ENCODE peak calls at places on chromosomes 11 and 22, in ten cellular contexts. One of them, this sample, is unnamed.
A peak's percentile ranks its signal among the peaks of the same experiment; 100 is the strongest.

GRCh38 chr11:45285931-45286632 is at the start of gene SYT13:
- DNase-seq in IMR-90: no peak
- DNase-seq in breast epithelium: no peak
- DNase-seq in sigmoid colon: no peak
- DNase-seq in A549: peak; percentile 30
- DNase-seq in body of pancreas: peak; percentile 75
- DNase-seq in Peyer's patch: peak; percentile 89
- DNase-seq in heart left ventricle: peak; percentile 71
- DNase-seq in gastrocnemius medialis: no peak
- DNase-seq in upper lobe of left lung: peak; percentile 29
- DNase-seq in this sample: no peak

GRCh38 chr11:106988151-106988806 is 30.0 kb downstream of the GUCY1A2 start:
- DNase-seq in IMR-90: peak; percentile 1
- DNase-seq in gastrocnemius medialis: no peak
- DNase-seq in upper lobe of left lung: no peak
- DNase-seq in sigmoid colon: no peak
- DNase-seq in body of pancreas: peak; percentile 5
- DNase-seq in Peyer's patch: no peak
- DNase-seq in heart left ventricle: no peak
- DNase-seq in A549: no peak
- DNase-seq in breast epithelium: no peak
- DNase-seq in this sample: no peak

GRCh38 chr11:134950692-134951304 is 538.8 kb upstream of the B3GAT1 start:
- DNase-seq in heart left ventricle: no peak
- DNase-seq in upper lobe of left lung: no peak
- DNase-seq in Peyer's patch: no peak
- DNase-seq in gastrocnemius medialis: no peak
- DNase-seq in A549: no peak
- DNase-seq in IMR-90: peak; percentile 75
- DNase-seq in sigmoid colon: no peak
- DNase-seq in body of pancreas: no peak
- DNase-seq in breast epithelium: no peak
- DNase-seq in this sample: no peak

GRCh38 chr11:108199446-108200321 is 22.8 kb downstream of the NPAT start:
- DNase-seq in sigmoid colon: no peak
- DNase-seq in IMR-90: peak; percentile 68
- DNase-seq in Peyer's patch: no peak
- DNase-seq in upper lobe of left lung: peak; percentile 65
- DNase-seq in heart left ventricle: no peak
- DNase-seq in body of pancreas: no peak
- DNase-seq in breast epithelium: no peak
- DNase-seq in A549: no peak
- DNase-seq in gastrocnemius medialis: no peak
- DNase-seq in this sample: no peak

GRCh38 chr11:109424893-109425292 is 2.9 kb downstream of the C11orf87 start:
- DNase-seq in sigmoid colon: no peak
- DNase-seq in gastrocnemius medialis: no peak
- DNase-seq in IMR-90: no peak
- DNase-seq in heart left ventricle: no peak
- DNase-seq in upper lobe of left lung: no peak
- DNase-seq in body of pancreas: peak; percentile 62
- DNase-seq in Peyer's patch: no peak
- DNase-seq in A549: no peak
- DNase-seq in breast epithelium: no peak
- DNase-seq in this sample: no peak

GRCh38 chr11:46348986-46349401 is 1.7 kb downstream of the DGKZ start:
- DNase-seq in breast epithelium: no peak
- DNase-seq in IMR-90: no peak
- DNase-seq in A549: no peak
- DNase-seq in upper lobe of left lung: no peak
- DNase-seq in body of pancreas: no peak
- DNase-seq in heart left ventricle: no peak
- DNase-seq in sigmoid colon: no peak
- DNase-seq in gastrocnemius medialis: no peak
- DNase-seq in Peyer's patch: no peak
- DNase-seq in this sample: no peak

GRCh38 chr11:90250970-90251369 is 28.1 kb upstream of the CHORDC1 start:
- DNase-seq in IMR-90: no peak
- DNase-seq in A549: no peak
- DNase-seq in Peyer's patch: no peak
- DNase-seq in heart left ventricle: no peak
- DNase-seq in breast epithelium: no peak
- DNase-seq in sigmoid colon: no peak
- DNase-seq in body of pancreas: no peak
- DNase-seq in upper lobe of left lung: no peak
- DNase-seq in gastrocnemius medialis: no peak
- DNase-seq in this sample: no peak

GRCh38 chr11:35418847-35419712 is at the start of gene SLC1A2:
- DNase-seq in upper lobe of left lung: no peak
- DNase-seq in sigmoid colon: no peak
- DNase-seq in A549: peak; percentile 20
- DNase-seq in heart left ventricle: peak; percentile 66
- DNase-seq in IMR-90: peak; percentile 19
- DNase-seq in Peyer's patch: no peak
- DNase-seq in body of pancreas: peak; percentile 29
- DNase-seq in gastrocnemius medialis: no peak
- DNase-seq in breast epithelium: no peak
- DNase-seq in this sample: no peak

GRCh38 chr11:67117667-67118058 is 1.4 kb upstream of the KDM2A start:
- DNase-seq in heart left ventricle: peak; percentile 69
- DNase-seq in IMR-90: no peak
- DNase-seq in upper lobe of left lung: peak; percentile 34
- DNase-seq in gastrocnemius medialis: peak; percentile 23
- DNase-seq in body of pancreas: peak; percentile 7
- DNase-seq in A549: no peak
- DNase-seq in breast epithelium: no peak
- DNase-seq in sigmoid colon: peak; percentile 68
- DNase-seq in Peyer's patch: peak; percentile 57
- DNase-seq in this sample: no peak

GRCh38 chr22:30882974-30883533 is 85.5 kb downstream of the MORC2 start:
- DNase-seq in Peyer's patch: no peak
- DNase-seq in sigmoid colon: no peak
- DNase-seq in A549: no peak
- DNase-seq in gastrocnemius medialis: no peak
- DNase-seq in body of pancreas: no peak
- DNase-seq in upper lobe of left lung: no peak
- DNase-seq in breast epithelium: no peak
- DNase-seq in heart left ventricle: peak; percentile 40
- DNase-seq in IMR-90: no peak
- DNase-seq in this sample: no peak

GRCh38 chr11:628056-628455 is 1.1 kb upstream of the SCT start:
- DNase-seq in heart left ventricle: no peak
- DNase-seq in A549: no peak
- DNase-seq in breast epithelium: no peak
- DNase-seq in sigmoid colon: no peak
- DNase-seq in Peyer's patch: peak; percentile 44
- DNase-seq in upper lobe of left lung: no peak
- DNase-seq in IMR-90: no peak
- DNase-seq in gastrocnemius medialis: no peak
- DNase-seq in body of pancreas: no peak
- DNase-seq in this sample: no peak
- H3K27ac ChIP-seq in heart left ventricle: no peak overlapping the region
- H3K27ac ChIP-seq in A549: peak overlapping the region; percentile 60
- H3K27ac ChIP-seq in breast epithelium: no peak overlapping the region
- H3K27ac ChIP-seq in sigmoid colon: peak overlapping the region; percentile 63
- H3K27ac ChIP-seq in Peyer's patch: no peak overlapping the region
- H3K27ac ChIP-seq in upper lobe of left lung: no peak overlapping the region
- H3K27ac ChIP-seq in IMR-90: no peak overlapping the region
- H3K27ac ChIP-seq in gastrocnemius medialis: peak overlapping the region; percentile 93
- H3K27ac ChIP-seq in body of pancreas: no peak overlapping the region
- H3K27ac ChIP-seq in this sample: no peak overlapping the region

DNA sequence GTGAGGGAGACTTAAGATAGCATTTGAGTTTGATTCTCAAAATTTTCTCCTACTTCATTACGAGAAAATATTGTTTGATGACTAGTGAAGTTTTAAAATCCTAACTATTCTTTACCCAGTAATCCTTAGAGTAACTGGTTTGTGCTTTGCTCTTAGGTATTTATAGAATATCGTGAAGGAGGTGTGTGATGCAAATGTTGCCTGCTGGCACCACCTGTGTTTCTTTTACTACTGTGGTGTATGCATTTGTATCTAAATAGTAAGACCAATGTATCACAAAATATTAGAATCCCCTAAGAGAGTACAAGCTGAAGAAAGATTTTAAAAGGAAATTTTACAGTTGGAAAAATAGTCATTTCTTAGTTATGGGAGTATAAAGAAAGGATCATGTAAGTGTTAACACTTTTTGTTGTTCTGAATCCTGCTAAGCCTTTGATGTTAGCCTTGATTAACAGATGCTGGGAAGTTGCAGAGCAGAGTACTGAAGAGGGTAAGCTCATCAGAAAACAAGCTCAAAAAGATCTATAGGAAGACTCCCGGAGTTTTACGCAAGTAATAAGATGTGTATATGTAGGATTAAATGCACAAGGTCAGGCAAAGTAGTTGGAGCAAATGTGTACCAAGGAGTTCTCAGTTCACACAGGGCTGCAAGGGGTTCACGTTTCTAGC is 102.2 kb upstream of the SLC6A5 start:
- DNase-seq in upper lobe of left lung: no peak
- DNase-seq in A549: no peak
- DNase-seq in breast epithelium: no peak
- DNase-seq in IMR-90: no peak
- DNase-seq in body of pancreas: no peak
- DNase-seq in gastrocnemius medialis: no peak
- DNase-seq in heart left ventricle: no peak
- DNase-seq in sigmoid colon: no peak
- DNase-seq in Peyer's patch: no peak
- DNase-seq in this sample: no peak
- H3K4me3 ChIP-seq in upper lobe of left lung: no peak overlapping the region
- H3K4me3 ChIP-seq in A549: no peak overlapping the region
- H3K4me3 ChIP-seq in breast epithelium: no peak overlapping the region
- H3K4me3 ChIP-seq in IMR-90: no peak overlapping the region
- H3K4me3 ChIP-seq in body of pancreas: no peak overlapping the region
- H3K4me3 ChIP-seq in gastrocnemius medialis: no peak overlapping the region
- H3K4me3 ChIP-seq in heart left ventricle: no peak overlapping the region
- H3K4me3 ChIP-seq in sigmoid colon: no peak overlapping the region
- H3K4me3 ChIP-seq in Peyer's patch: no peak overlapping the region
- H3K4me3 ChIP-seq in this sample: no peak overlapping the region

GRCh38 chr11:65433657-65434056 is 11.1 kb downstream of the NEAT1 start:
- DNase-seq in gastrocnemius medialis: no peak
- DNase-seq in upper lobe of left lung: peak; percentile 19
- DNase-seq in breast epithelium: peak; percentile 12
- DNase-seq in body of pancreas: no peak
- DNase-seq in A549: peak; percentile 10
- DNase-seq in sigmoid colon: peak; percentile 39
- DNase-seq in IMR-90: peak; percentile 16
- DNase-seq in heart left ventricle: no peak
- DNase-seq in Peyer's patch: peak; percentile 33
- DNase-seq in this sample: peak; percentile 9

GRCh38 chr11:65435330-65435931 is 12.8 kb downstream of the NEAT1 start:
- DNase-seq in Peyer's patch: no peak
- DNase-seq in gastrocnemius medialis: peak; percentile 27
- DNase-seq in IMR-90: peak; percentile 45
- DNase-seq in body of pancreas: no peak
- DNase-seq in heart left ventricle: no peak
- DNase-seq in A549: peak; percentile 27
- DNase-seq in upper lobe of left lung: peak; percentile 24
- DNase-seq in sigmoid colon: peak; percentile 68
- DNase-seq in breast epithelium: peak; percentile 20
- DNase-seq in this sample: peak; percentile 12

GRCh38 chr11:65432686-65433582 is 10.3 kb downstream of the NEAT1 start:
- DNase-seq in heart left ventricle: no peak
- DNase-seq in upper lobe of left lung: no peak
- DNase-seq in breast epithelium: peak; percentile 10
- DNase-seq in A549: peak; percentile 75
- DNase-seq in gastrocnemius medialis: no peak
- DNase-seq in IMR-90: peak; percentile 54
- DNase-seq in Peyer's patch: no peak
- DNase-seq in sigmoid colon: no peak
- DNase-seq in body of pancreas: no peak
- DNase-seq in this sample: no peak

GRCh38 chr11:65434667-65435179 is 12.1 kb downstream of the NEAT1 start:
- DNase-seq in A549: peak; percentile 17
- DNase-seq in sigmoid colon: peak; percentile 52
- DNase-seq in heart left ventricle: no peak
- DNase-seq in upper lobe of left lung: no peak
- DNase-seq in breast epithelium: peak; percentile 19
- DNase-seq in gastrocnemius medialis: no peak
- DNase-seq in body of pancreas: no peak
- DNase-seq in Peyer's patch: no peak
- DNase-seq in IMR-90: peak; percentile 38
- DNase-seq in this sample: no peak

GRCh38 chr11:65434057-65434666 is 11.6 kb downstream of the NEAT1 start:
- DNase-seq in Peyer's patch: no peak
- DNase-seq in sigmoid colon: peak; percentile 62
- DNase-seq in upper lobe of left lung: peak; percentile 18
- DNase-seq in breast epithelium: peak; percentile 15
- DNase-seq in heart left ventricle: no peak
- DNase-seq in IMR-90: peak; percentile 34
- DNase-seq in body of pancreas: no peak
- DNase-seq in gastrocnemius medialis: no peak
- DNase-seq in A549: peak; percentile 26
- DNase-seq in this sample: no peak
- TF ChIP-seq POLR2A in Peyer's patch: peak; percentile 37
- TF ChIP-seq POLR2A in sigmoid colon: no peak
- TF ChIP-seq POLR2A in upper lobe of left lung: no peak
- TF ChIP-seq POLR2A in breast epithelium: no peak
- TF ChIP-seq POLR2A in heart left ventricle: no peak
- TF ChIP-seq POLR2A in IMR-90: peak; percentile 87
- TF ChIP-seq POLR2A in body of pancreas: peak; percentile 23
- TF ChIP-seq POLR2A in gastrocnemius medialis: no peak
- TF ChIP-seq POLR2A in A549: no peak
- TF ChIP-seq POLR2A in this sample: no peak

DNA sequence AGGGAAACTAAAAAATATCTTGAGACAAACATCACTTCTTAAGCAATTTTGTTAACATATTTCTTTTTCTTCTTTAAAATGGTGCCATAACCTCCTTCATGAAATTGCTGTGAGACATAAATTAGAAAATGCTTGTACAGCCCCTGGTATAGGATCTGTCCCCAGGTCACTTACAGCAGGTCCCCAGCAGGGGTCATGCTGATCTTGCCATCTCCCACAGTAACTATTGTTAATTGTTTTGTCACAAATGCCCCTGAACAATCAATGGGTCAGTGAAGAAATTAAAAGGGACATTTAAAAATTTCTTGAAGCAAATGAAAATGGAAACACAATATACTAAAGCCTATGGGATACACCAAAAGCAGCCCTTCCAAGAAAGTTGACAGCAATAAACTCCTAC is 99.8 kb upstream of the OR4B1 start:
- DNase-seq in A549: peak; percentile 38
- DNase-seq in body of pancreas: no peak
- DNase-seq in Peyer's patch: no peak
- DNase-seq in IMR-90: no peak
- DNase-seq in gastrocnemius medialis: no peak
- DNase-seq in sigmoid colon: no peak
- DNase-seq in breast epithelium: no peak
- DNase-seq in heart left ventricle: no peak
- DNase-seq in upper lobe of left lung: no peak
- DNase-seq in this sample: no peak
- H3K27ac ChIP-seq in A549: no peak overlapping the region
- H3K27ac ChIP-seq in body of pancreas: no peak overlapping the region
- H3K27ac ChIP-seq in Peyer's patch: no peak overlapping the region
- H3K27ac ChIP-seq in IMR-90: no peak overlapping the region
- H3K27ac ChIP-seq in gastrocnemius medialis: no peak overlapping the region
- H3K27ac ChIP-seq in sigmoid colon: no peak overlapping the region
- H3K27ac ChIP-seq in breast epithelium: no peak overlapping the region
- H3K27ac ChIP-seq in heart left ventricle: no peak overlapping the region
- H3K27ac ChIP-seq in upper lobe of left lung: no peak overlapping the region
- H3K27ac ChIP-seq in this sample: no peak overlapping the region

GRCh38 chr11:115267871-115268270 is 236.3 kb downstream of the CADM1 start:
- DNase-seq in A549: no peak
- DNase-seq in Peyer's patch: no peak
- DNase-seq in gastrocnemius medialis: no peak
- DNase-seq in upper lobe of left lung: no peak
- DNase-seq in body of pancreas: no peak
- DNase-seq in heart left ventricle: no peak
- DNase-seq in breast epithelium: no peak
- DNase-seq in IMR-90: no peak
- DNase-seq in sigmoid colon: no peak
- DNase-seq in this sample: no peak
- H3K4me3 ChIP-seq in A549: no peak overlapping the region
- H3K4me3 ChIP-seq in Peyer's patch: no peak overlapping the region
- H3K4me3 ChIP-seq in gastrocnemius medialis: no peak overlapping the region
- H3K4me3 ChIP-seq in upper lobe of left lung: no peak overlapping the region
- H3K4me3 ChIP-seq in body of pancreas: no peak overlapping the region
- H3K4me3 ChIP-seq in heart left ventricle: no peak overlapping the region
- H3K4me3 ChIP-seq in breast epithelium: no peak overlapping the region
- H3K4me3 ChIP-seq in IMR-90: no peak overlapping the region
- H3K4me3 ChIP-seq in sigmoid colon: no peak overlapping the region
- H3K4me3 ChIP-seq in this sample: no peak overlapping the region